ENCODE peak calls at places on chromosomes 11 and 22, in five cellular contexts. P is fibroblast of lung, C is IMR-90, W is SK-N-SH, I is HepG2. T is an unnamed sample.

GRCh38 chr11:44139565-44140313 is 44.3 kb downstream of the EXT2 start:
- DNase-seq in I (no peak), P (no peak), W (no peak), C (no peak), T (no peak)

GRCh38 chr11:122617297-122617696 is 38.2 kb upstream of the UBASH3B start:
- DNase-seq in W (no peak), C (peak), P (no peak), I (no peak), T (peak)

GRCh38 chr11:123640677-123641494 is 13.5 kb downstream of the SCN3B start:
- DNase-seq in P (peak), C (peak), I (peak), W (peak), T (peak)

GRCh38 chr22:47449508-47450270 is 687.2 kb downstream of the TBC1D22A start:
- DNase-seq in C (no peak), P (no peak), I (no peak), W (no peak), T (no peak)

GRCh38 chr11:92505689-92506088 is 281.1 kb downstream of the FAT3 start:
- DNase-seq in P (no peak), W (no peak), I (no peak), C (no peak), T (no peak)

GRCh38 chr22:37259540-37260029 is 15.5 kb upstream of the RAC2 start:
- DNase-seq in P (peak), I (no peak), W (peak), C (peak), T (peak)

GRCh38 chr11:13227676-13228255 is 49.8 kb upstream of the BMAL1 start:
- DNase-seq in P (no peak), I (no peak), W (no peak), C (no peak), T (no peak)

GRCh38 chr11:122735031-122735430 is 79.5 kb downstream of the UBASH3B start:
- DNase-seq in I (no peak), W (no peak), C (no peak), P (peak), T (no peak)

GRCh38 chr11:120400564-120401364 is 64.6 kb downstream of the ARHGEF12 start:
- DNase-seq in I (peak), C (peak), W (no peak), P (peak), T (peak)

GRCh38 chr11:95922099-95922498 is 1.8 kb downstream of the MTMR2 start:
- DNase-seq in W (no peak), C (no peak), I (no peak), P (no peak), T (peak)

GRCh38 chr22:43501951-43502874 is 90.4 kb downstream of the MPPED1 start:
- DNase-seq in W (no peak), I (no peak), C (no peak), P (no peak), T (no peak)

GRCh38 chr22:41963453-41964105 is 5.7 kb upstream of the SEPTIN3 start:
- DNase-seq in W (no peak), P (peak), I (no peak), C (peak), T (no peak)

GRCh38 chr22:17919276-17920144 is 104.9 kb downstream of the MICAL3 start:
- DNase-seq in P (no peak), I (no peak), C (no peak), W (peak), T (no peak)

GRCh38 chr11:108985611-108986279 is 320.9 kb downstream of the DDX10 start:
- DNase-seq in C (peak), W (no peak), P (peak), I (no peak), T (peak)

GRCh38 chr11:61706452-61707400 is 26.5 kb downstream of the DAGLA start:
- DNase-seq in W (no peak), C (no peak), I (no peak), P (no peak), T (no peak)

GRCh38 chr22:42685941-42686666 is 34.6 kb downstream of the A4GALT start:
- DNase-seq in C (no peak), P (peak), W (peak), I (no peak), T (no peak)

GRCh38 chr22:50399751-50400331 is 56.7 kb downstream of the PPP6R2 start:
- DNase-seq in C (no peak), W (peak), P (no peak), I (peak), T (no peak)

GRCh38 chr22:29043906-29044575 is 17.6 kb downstream of the C22orf31 start:
- DNase-seq in W (no peak), P (peak), C (peak), I (no peak), T (peak)

GRCh38 chr11:16956538-16957153 is 57.6 kb downstream of the PLEKHA7 start:
- DNase-seq in I (no peak), W (no peak), C (no peak), P (no peak), T (peak)

GRCh38 chr22:26711205-26711958 is 54.0 kb downstream of the MIAT start:
- DNase-seq in C (peak), W (no peak), P (peak), I (no peak), T (no peak)

GRCh38 chr22:27995801-27996528 is 76.9 kb upstream of the PITPNB start:
- DNase-seq in C (no peak), W (no peak), I (no peak), P (no peak), T (peak)

GRCh38 chr11:7591992-7592391 is 78.2 kb downstream of the PPFIBP2 start:
- DNase-seq in P (no peak), W (no peak), I (no peak), C (no peak), T (no peak)

DNA sequence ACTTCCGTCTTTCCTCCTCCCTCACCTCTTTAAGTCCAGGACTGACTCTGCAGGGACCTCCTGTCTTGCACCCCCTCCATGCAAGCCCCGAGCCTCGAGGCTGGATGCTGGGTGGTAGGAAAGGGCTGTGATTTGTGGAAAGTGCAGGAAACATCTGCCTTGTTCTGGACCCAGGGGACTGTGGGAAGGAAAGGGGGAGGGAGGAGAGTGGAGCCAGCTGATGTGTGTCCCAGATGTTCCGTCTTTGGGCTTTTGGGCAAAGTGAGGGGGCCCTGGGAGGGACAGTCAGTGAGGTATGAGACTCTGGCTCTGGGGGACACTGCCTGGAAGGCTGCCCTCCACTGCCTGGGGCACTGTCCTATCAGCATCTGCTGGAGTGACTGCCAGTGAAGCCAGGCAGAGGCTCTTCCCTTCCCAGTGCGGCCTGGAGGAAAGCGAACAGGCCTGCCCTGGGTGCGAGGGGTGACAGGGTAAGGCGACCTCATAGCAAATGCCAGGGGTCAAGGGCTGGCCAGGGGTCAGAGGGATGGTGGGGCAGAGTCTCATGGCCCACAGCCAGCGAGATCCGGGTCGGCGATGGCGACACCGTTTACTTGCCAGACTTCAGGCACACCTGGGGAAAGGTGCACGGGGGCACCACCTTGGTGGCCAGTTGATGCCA is 1.7 kb downstream of the MRGPRD start:
- DNase-seq in P (no peak), C (no peak), W (peak), I (no peak), T (no peak)
- H3K27ac ChIP-seq in P (no peak), C (no peak), W (no peak), I (no peak), T (no peak)

GRCh38 chr22:34324763-34325162 is 404.5 kb upstream of the LARGE1 start:
- DNase-seq in C (no peak), I (no peak), W (no peak), P (no peak), T (no peak)
- H2AFZ ChIP-seq in C (no peak), I (no peak), W (no peak), P (no peak), T (no peak)

GRCh38 chr11:67372993-67373915 is at the start of gene CLCF1:
- DNase-seq in P (peak), C (peak), I (no peak), W (peak), T (peak)

GRCh38 chr11:67374571-67375276 is 1.3 kb upstream of the CLCF1 start:
- DNase-seq in P (no peak), I (no peak), W (no peak), C (no peak), T (peak)

GRCh38 chr11:67372232-67372992 is 986 bp downstream of the CLCF1 start:
- DNase-seq in I (no peak), W (peak), C (no peak), P (no peak), T (no peak)

GRCh38 chr11:67375320-67376021 is 2.1 kb upstream of the CLCF1 start:
- DNase-seq in C (no peak), P (no peak), I (no peak), W (no peak), T (peak)

GRCh38 chr11:67373916-67374570 is 645 bp upstream of the CLCF1 start:
- DNase-seq in C (peak), W (peak), P (peak), I (peak), T (peak)
- H3K27ac ChIP-seq in C (peak), W (peak), P (peak), I (no peak), T (peak)

DNA sequence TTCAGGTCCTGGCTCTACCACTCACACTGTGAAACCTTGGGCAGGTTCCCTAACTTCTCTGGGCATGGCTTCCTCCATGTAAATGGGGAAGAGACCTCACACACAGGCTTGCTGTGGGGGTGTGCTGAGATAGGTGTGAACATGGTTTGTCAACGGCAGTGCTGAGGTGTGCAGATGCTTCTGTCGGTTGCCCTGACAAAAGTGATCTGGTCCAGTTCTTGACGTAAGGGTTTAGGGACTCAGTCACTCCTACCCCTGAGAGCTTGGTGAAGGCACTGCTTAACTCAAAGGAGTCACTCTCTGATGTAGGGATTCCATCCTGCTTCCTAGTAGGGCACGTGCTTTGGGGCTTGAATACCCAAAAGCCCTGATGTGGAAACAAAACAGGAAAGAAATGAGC is 1.9 kb downstream of the C1QTNF4 start:
- DNase-seq in P (no peak), W (no peak), I (no peak), C (no peak), T (no peak)
- H2AFZ ChIP-seq in P (no peak), W (no peak), I (no peak), C (no peak), T (no peak)